ENCODE peak calls at places on chromosomes 4 and X, in seven cellular contexts. E is nephron progenitor cell, O is HFF-Myc, P is left ventricle myocardium inferior, V is activated B cell treated with CpG ODN at 0.5 μM for 24 hours, K is GM23338, L is AG09309. Q is an unnamed sample.

GRCh38 chrX:150299579-150299978 is 63.5 kb upstream of the MAMLD1 start:
- DNase-seq in P (no peak), E (no peak), V (no peak), K (no peak), O (no peak), L (no peak), Q (no peak)

GRCh38 chr4:73603307-73603710 is 16.9 kb downstream of the RASSF6 start:
- DNase-seq in L (peak), O (no peak), V (no peak), P (no peak), K (no peak), E (no peak), Q (no peak)

GRCh38 chrX:121122332-121122731 is 74.9 kb downstream of the GLUD2 start:
- DNase-seq in E (no peak), O (no peak), L (no peak), V (no peak), P (no peak), K (no peak), Q (no peak)

GRCh38 chr4:1199556-1200331 is 27.4 kb upstream of the SPON2 start:
- DNase-seq in P (no peak), O (no peak), V (peak), E (no peak), L (no peak), K (no peak), Q (peak)

GRCh38 chr4:86307432-86307831 is 52.4 kb downstream of the MAPK10 start:
- DNase-seq in K (no peak), L (no peak), E (no peak), P (no peak), V (no peak), O (no peak), Q (no peak)

GRCh38 chrX:23787745-23788118 is 4.8 kb downstream of the SAT1 start:
- DNase-seq in O (no peak), K (no peak), V (no peak), L (no peak), P (no peak), E (no peak), Q (no peak)

GRCh38 chr4:187908079-187908501 is 87.5 kb upstream of the ZFP42 start:
- DNase-seq in L (peak), O (no peak), E (no peak), V (no peak), K (no peak), P (no peak), Q (no peak)

GRCh38 chrX:40863671-40864070 is 128.3 kb upstream of the MED14 start:
- DNase-seq in K (no peak), E (no peak), L (no peak), O (no peak), P (no peak), V (no peak), Q (no peak)

GRCh38 chr4:25161599-25161960 is 1.3 kb upstream of the SEPSECS start:
- DNase-seq in L (no peak), P (no peak), K (no peak), O (no peak), E (no peak), V (no peak), Q (no peak)

GRCh38 chrX:27917713-27918500 is 63.3 kb downstream of the DCAF8L1 start:
- DNase-seq in O (no peak), P (no peak), E (no peak), L (no peak), V (no peak), K (no peak), Q (no peak)

GRCh38 chrX:38482183-38482582 is 79.2 kb upstream of the TSPAN7 start:
- DNase-seq in P (no peak), L (no peak), K (no peak), V (no peak), E (no peak), O (no peak), Q (no peak)

GRCh38 chrX:49209434-49210251 is 9.7 kb upstream of the SYP start:
- DNase-seq in L (no peak), V (no peak), O (no peak), K (peak), E (no peak), P (no peak), Q (no peak)

GRCh38 chrX:77275392-77275791 is 171.8 kb upstream of the FGF16 start:
- DNase-seq in V (no peak), K (no peak), O (no peak), P (no peak), L (no peak), E (no peak), Q (no peak)

GRCh38 chrX:142204522-142205433 is at the start of gene MAGEC2:
- DNase-seq in P (no peak), O (no peak), K (no peak), V (no peak), L (no peak), E (no peak), Q (no peak)

GRCh38 chrX:7586126-7586525 is 256.8 kb upstream of the VCX start:
- DNase-seq in E (peak), V (no peak), L (peak), O (peak), P (no peak), K (peak), Q (no peak)

GRCh38 chrX:9707306-9708015 is 58.2 kb downstream of the GPR143 start:
- DNase-seq in K (peak), P (no peak), L (no peak), E (no peak), O (no peak), V (no peak), Q (no peak)

GRCh38 chr4:57157611-57158137 is 47.5 kb upstream of the IGFBP7 start:
- DNase-seq in K (no peak), V (no peak), L (no peak), E (no peak), P (no peak), O (no peak), Q (no peak)

GRCh38 chr4:188372856-188373255 is 233.6 kb downstream of the TRIML1 start:
- DNase-seq in P (no peak), L (no peak), V (no peak), K (no peak), E (no peak), O (peak), Q (no peak)

GRCh38 chr4:37434469-37434868 is 189.9 kb downstream of the NWD2 start:
- DNase-seq in L (no peak), V (no peak), K (peak), E (no peak), P (no peak), O (no peak), Q (no peak)

GRCh38 chrX:154750301-154751120 is at the start of gene GAB3:
- DNase-seq in P (peak), L (no peak), V (peak), K (peak), O (no peak), E (peak), Q (no peak)

GRCh38 chr4:40455340-40455902 is 120.3 kb downstream of the CHRNA9 start:
- DNase-seq in K (no peak), E (no peak), L (no peak), P (no peak), O (no peak), V (no peak), Q (no peak)

GRCh38 chrX:123084797-123085196 is 99.3 kb upstream of the GRIA3 start:
- DNase-seq in E (no peak), V (no peak), O (no peak), L (peak), K (no peak), P (no peak), Q (no peak)

GRCh38 chr4:11483076-11483475 is 54.4 kb upstream of the HS3ST1 start:
- DNase-seq in P (no peak), L (no peak), O (no peak), K (no peak), V (no peak), E (no peak), Q (no peak)

GRCh38 chrX:122241959-122242358 is 942.1 kb upstream of the GRIA3 start:
- DNase-seq in P (no peak), V (no peak), K (no peak), E (no peak), L (no peak), O (no peak), Q (no peak)

GRCh38 chr4:183580849-183581248 is 76.0 kb downstream of the ING2 start:
- DNase-seq in E (no peak), K (no peak), O (no peak), L (no peak), V (no peak), P (no peak), Q (no peak)

GRCh38 chr4:1852904-1853623 is 2.9 kb downstream of the LETM1 start:
- DNase-seq in P (no peak), V (no peak), E (peak), L (no peak), K (no peak), O (no peak), Q (no peak)

GRCh38 chrX:26581086-26581485 is 365.1 kb downstream of the MAGEB5 start:
- DNase-seq in P (no peak), K (no peak), L (no peak), O (no peak), E (no peak), V (no peak), Q (no peak)

GRCh38 chr4:130393246-130394041 is 1297.5 kb downstream of the C4orf33 start:
- DNase-seq in L (no peak), V (no peak), P (no peak), E (no peak), K (no peak), O (no peak), Q (no peak)

GRCh38 chrX:73401591-73402266 is 45.1 kb upstream of the CDX4 start:
- DNase-seq in O (no peak), V (no peak), E (peak), K (peak), P (no peak), L (no peak), Q (no peak)

GRCh38 chr4:8547108-8547911 is 32.9 kb upstream of the GPR78 start:
- DNase-seq in L (no peak), P (no peak), E (no peak), O (no peak), K (peak), V (no peak), Q (no peak)

GRCh38 chr4:165402375-165402774 is 23.6 kb downstream of the CPE start:
- DNase-seq in V (no peak), K (peak), P (no peak), E (no peak), L (no peak), O (no peak), Q (no peak)

GRCh38 chr4:124428648-124429047 is 283.9 kb downstream of the ANKRD50 start:
- DNase-seq in O (no peak), K (no peak), L (no peak), P (no peak), E (no peak), V (no peak), Q (no peak)

GRCh38 chr4:124431663-124432192 is 280.8 kb downstream of the ANKRD50 start:
- DNase-seq in L (no peak), K (no peak), V (no peak), E (no peak), O (no peak), P (no peak), Q (no peak)

GRCh38 chr4:124432500-124432899 is 280.0 kb downstream of the ANKRD50 start:
- DNase-seq in K (no peak), P (no peak), V (no peak), L (peak), E (no peak), O (no peak), Q (no peak)

GRCh38 chr4:124427095-124427767 is 285.3 kb downstream of the ANKRD50 start:
- DNase-seq in L (no peak), E (no peak), P (no peak), K (no peak), V (no peak), O (no peak), Q (no peak)

GRCh38 chr4:124429746-124430250 is 282.7 kb downstream of the ANKRD50 start:
- DNase-seq in V (no peak), P (no peak), K (no peak), E (no peak), L (no peak), O (no peak), Q (no peak)
- TF ChIP-seq CTCF in V (no peak), P (no peak), K (peak), E (no peak), L (no peak), O (no peak), Q (no peak)

GRCh38 chr4:55321707-55322264 is 24.3 kb upstream of the SRD5A3 start:
- DNase-seq in K (peak), E (peak), O (peak), V (no peak), P (peak), L (peak), Q (peak)
- TF ChIP-seq CTCF in K (peak), E (peak), O (peak), V (no peak), P (peak), L (peak), Q (peak)

GRCh38 chrX:100606753-100607152 is 22.0 kb downstream of the TNMD start:
- DNase-seq in V (no peak), K (no peak), E (no peak), O (no peak), P (no peak), L (no peak), Q (no peak)

GRCh38 chrX:100611951-100612350 is 24.7 kb downstream of the TSPAN6 start:
- DNase-seq in E (no peak), K (no peak), V (no peak), P (no peak), O (no peak), L (no peak), Q (no peak)

GRCh38 chrX:100615015-100615414 is 21.6 kb downstream of the TSPAN6 start:
- DNase-seq in E (no peak), K (peak), V (no peak), L (peak), P (no peak), O (peak), Q (no peak)

GRCh38 chrX:100609591-100609990 is 24.9 kb downstream of the TNMD start:
- DNase-seq in L (no peak), E (no peak), K (peak), O (no peak), V (no peak), P (no peak), Q (no peak)
- TF ChIP-seq CTCF in L (peak), E (no peak), K (peak), O (no peak), V (no peak), P (peak), Q (no peak)

GRCh38 chrX:33336783-33337182 is 125.4 kb upstream of the DMD start:
- DNase-seq in K (peak), O (no peak), P (no peak), V (no peak), L (no peak), E (peak), Q (no peak)

DNA sequence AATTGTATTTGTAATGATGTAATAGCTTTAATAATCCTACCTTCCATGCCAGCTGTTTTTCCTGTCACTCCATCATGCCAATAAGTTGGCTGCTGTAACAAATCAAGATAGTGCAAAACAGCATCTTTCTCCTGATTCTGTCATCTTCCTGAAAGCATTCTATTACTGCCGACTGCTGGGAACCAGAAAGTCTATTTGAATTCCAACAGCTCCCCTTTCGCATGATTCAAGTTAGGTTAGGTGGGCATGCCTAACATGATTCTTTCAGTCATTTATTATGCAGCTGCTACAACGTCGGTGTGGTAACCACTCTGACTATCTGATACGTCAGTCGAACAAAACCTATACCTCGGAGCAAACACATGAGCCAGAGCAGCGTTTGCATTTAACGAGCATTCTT is 127.9 kb upstream of the DMD start:
- DNase-seq in P (no peak), O (no peak), L (no peak), K (peak), E (no peak), V (no peak), Q (no peak)
- TF ChIP-seq CTCF in P (no peak), O (no peak), L (no peak), K (no peak), E (no peak), V (no peak), Q (no peak)